ENCODE peak calls at places on chromosomes 6 and 20, in ten cellular contexts. One of them, this sample, is unnamed.

GRCh38 chr6:139881728-139882211 is 507.3 kb upstream of the CITED2 start:
- DNase-seq in Panc1: peak
- DNase-seq in stomach: no peak
- DNase-seq in breast epithelium: no peak
- DNase-seq in suprapubic skin: no peak
- DNase-seq in K562: peak
- DNase-seq in prostate gland: peak
- DNase-seq in HCT116: peak
- DNase-seq in transverse colon: peak
- DNase-seq in GM23338: peak
- DNase-seq in this sample: no peak

GRCh38 chr20:57663681-57664451 is 43.6 kb upstream of the ZBP1 start:
- DNase-seq in Panc1: no peak
- DNase-seq in transverse colon: peak
- DNase-seq in stomach: no peak
- DNase-seq in K562: no peak
- DNase-seq in GM23338: no peak
- DNase-seq in prostate gland: no peak
- DNase-seq in HCT116: no peak
- DNase-seq in suprapubic skin: peak
- DNase-seq in breast epithelium: no peak
- DNase-seq in this sample: peak

GRCh38 chr6:130314271-130314670 is 51.5 kb upstream of the TMEM200A start:
- DNase-seq in Panc1: no peak
- DNase-seq in suprapubic skin: no peak
- DNase-seq in transverse colon: no peak
- DNase-seq in HCT116: no peak
- DNase-seq in prostate gland: no peak
- DNase-seq in breast epithelium: no peak
- DNase-seq in GM23338: no peak
- DNase-seq in stomach: no peak
- DNase-seq in K562: no peak
- DNase-seq in this sample: no peak

GRCh38 chr6:106141441-106142237 is 55.5 kb downstream of the PRDM1 start:
- DNase-seq in K562: no peak
- DNase-seq in Panc1: no peak
- DNase-seq in prostate gland: no peak
- DNase-seq in breast epithelium: no peak
- DNase-seq in suprapubic skin: no peak
- DNase-seq in stomach: no peak
- DNase-seq in HCT116: no peak
- DNase-seq in GM23338: no peak
- DNase-seq in transverse colon: peak
- DNase-seq in this sample: no peak

GRCh38 chr6:156182356-156182755 is 594.8 kb upstream of the ARID1B start:
- DNase-seq in HCT116: no peak
- DNase-seq in transverse colon: no peak
- DNase-seq in Panc1: no peak
- DNase-seq in K562: no peak
- DNase-seq in suprapubic skin: no peak
- DNase-seq in prostate gland: no peak
- DNase-seq in GM23338: no peak
- DNase-seq in stomach: no peak
- DNase-seq in breast epithelium: no peak
- DNase-seq in this sample: no peak

GRCh38 chr6:17283074-17283473 is 1.9 kb downstream of the RBM24 start:
- DNase-seq in breast epithelium: no peak
- DNase-seq in Panc1: no peak
- DNase-seq in GM23338: no peak
- DNase-seq in K562: no peak
- DNase-seq in prostate gland: no peak
- DNase-seq in HCT116: no peak
- DNase-seq in stomach: no peak
- DNase-seq in transverse colon: no peak
- DNase-seq in suprapubic skin: no peak
- DNase-seq in this sample: no peak

GRCh38 chr20:1632228-1632577 is 12.4 kb upstream of the SIRPB1 start:
- DNase-seq in K562: no peak
- DNase-seq in suprapubic skin: no peak
- DNase-seq in prostate gland: no peak
- DNase-seq in breast epithelium: no peak
- DNase-seq in GM23338: no peak
- DNase-seq in HCT116: no peak
- DNase-seq in stomach: no peak
- DNase-seq in Panc1: no peak
- DNase-seq in transverse colon: no peak
- DNase-seq in this sample: no peak

GRCh38 chr20:20096421-20096820 is 44.1 kb downstream of the CFAP61 start:
- DNase-seq in HCT116: no peak
- DNase-seq in stomach: no peak
- DNase-seq in suprapubic skin: peak
- DNase-seq in Panc1: no peak
- DNase-seq in transverse colon: no peak
- DNase-seq in K562: no peak
- DNase-seq in GM23338: no peak
- DNase-seq in breast epithelium: no peak
- DNase-seq in prostate gland: no peak
- DNase-seq in this sample: no peak

GRCh38 chr6:42239736-42240375 is 22.2 kb upstream of the MRPS10 start:
- DNase-seq in transverse colon: no peak
- DNase-seq in prostate gland: no peak
- DNase-seq in Panc1: no peak
- DNase-seq in stomach: no peak
- DNase-seq in GM23338: no peak
- DNase-seq in suprapubic skin: no peak
- DNase-seq in K562: no peak
- DNase-seq in breast epithelium: no peak
- DNase-seq in HCT116: no peak
- DNase-seq in this sample: no peak

GRCh38 chr6:37173573-37174195 is 3.7 kb downstream of the PIM1 start:
- DNase-seq in stomach: no peak
- DNase-seq in prostate gland: no peak
- DNase-seq in GM23338: no peak
- DNase-seq in Panc1: no peak
- DNase-seq in HCT116: no peak
- DNase-seq in transverse colon: no peak
- DNase-seq in suprapubic skin: no peak
- DNase-seq in breast epithelium: no peak
- DNase-seq in K562: no peak
- DNase-seq in this sample: no peak

GRCh38 chr6:131383421-131384411 is 189.3 kb upstream of the ARG1 start:
- DNase-seq in suprapubic skin: no peak
- DNase-seq in GM23338: no peak
- DNase-seq in Panc1: no peak
- DNase-seq in HCT116: no peak
- DNase-seq in stomach: no peak
- DNase-seq in transverse colon: no peak
- DNase-seq in breast epithelium: no peak
- DNase-seq in K562: no peak
- DNase-seq in prostate gland: no peak
- DNase-seq in this sample: no peak
- TF ChIP-seq POLR2AphosphoS5 in suprapubic skin: no peak
- TF ChIP-seq POLR2AphosphoS5 in GM23338: no peak
- TF ChIP-seq POLR2AphosphoS5 in Panc1: no peak
- TF ChIP-seq POLR2AphosphoS5 in HCT116: no peak
- TF ChIP-seq POLR2AphosphoS5 in stomach: no peak
- TF ChIP-seq POLR2AphosphoS5 in transverse colon: no peak
- TF ChIP-seq POLR2AphosphoS5 in breast epithelium: no peak
- TF ChIP-seq POLR2AphosphoS5 in K562: no peak
- TF ChIP-seq POLR2AphosphoS5 in prostate gland: no peak
- TF ChIP-seq POLR2AphosphoS5 in this sample: no peak

GRCh38 chr6:168709440-168709839 is 268.5 kb downstream of the SMOC2 start:
- DNase-seq in HCT116: no peak
- DNase-seq in transverse colon: no peak
- DNase-seq in stomach: no peak
- DNase-seq in prostate gland: no peak
- DNase-seq in breast epithelium: no peak
- DNase-seq in K562: no peak
- DNase-seq in suprapubic skin: no peak
- DNase-seq in Panc1: no peak
- DNase-seq in GM23338: no peak
- DNase-seq in this sample: no peak

GRCh38 chr6:168713013-168713412 is 272.0 kb downstream of the SMOC2 start:
- DNase-seq in Panc1: no peak
- DNase-seq in suprapubic skin: no peak
- DNase-seq in stomach: no peak
- DNase-seq in GM23338: peak
- DNase-seq in transverse colon: no peak
- DNase-seq in breast epithelium: no peak
- DNase-seq in K562: no peak
- DNase-seq in HCT116: no peak
- DNase-seq in prostate gland: no peak
- DNase-seq in this sample: no peak

GRCh38 chr6:168711666-168712300 is 270.8 kb downstream of the SMOC2 start:
- DNase-seq in HCT116: no peak
- DNase-seq in suprapubic skin: no peak
- DNase-seq in GM23338: no peak
- DNase-seq in prostate gland: no peak
- DNase-seq in transverse colon: no peak
- DNase-seq in breast epithelium: no peak
- DNase-seq in K562: no peak
- DNase-seq in Panc1: no peak
- DNase-seq in stomach: no peak
- DNase-seq in this sample: no peak

GRCh38 chr6:168709991-168710390 is 269.0 kb downstream of the SMOC2 start:
- DNase-seq in breast epithelium: no peak
- DNase-seq in K562: no peak
- DNase-seq in GM23338: no peak
- DNase-seq in suprapubic skin: no peak
- DNase-seq in prostate gland: no peak
- DNase-seq in transverse colon: no peak
- DNase-seq in Panc1: no peak
- DNase-seq in stomach: no peak
- DNase-seq in HCT116: no peak
- DNase-seq in this sample: no peak

GRCh38 chr6:168711049-168711640 is 270.2 kb downstream of the SMOC2 start:
- DNase-seq in K562: peak
- DNase-seq in Panc1: no peak
- DNase-seq in suprapubic skin: no peak
- DNase-seq in transverse colon: no peak
- DNase-seq in breast epithelium: no peak
- DNase-seq in stomach: no peak
- DNase-seq in prostate gland: no peak
- DNase-seq in HCT116: no peak
- DNase-seq in GM23338: peak
- DNase-seq in this sample: no peak
- TF ChIP-seq CTCF in K562: peak
- TF ChIP-seq CTCF in Panc1: peak
- TF ChIP-seq CTCF in suprapubic skin: no peak
- TF ChIP-seq CTCF in transverse colon: peak
- TF ChIP-seq CTCF in breast epithelium: peak
- TF ChIP-seq CTCF in stomach: no peak
- TF ChIP-seq CTCF in prostate gland: peak
- TF ChIP-seq CTCF in HCT116: peak
- TF ChIP-seq CTCF in GM23338: peak
- TF ChIP-seq CTCF in this sample: peak

GRCh38 chr6:31713465-31713864 is 1.7 kb upstream of the LY6G6D start:
- DNase-seq in breast epithelium: no peak
- DNase-seq in transverse colon: no peak
- DNase-seq in K562: no peak
- DNase-seq in stomach: no peak
- DNase-seq in prostate gland: no peak
- DNase-seq in Panc1: no peak
- DNase-seq in HCT116: no peak
- DNase-seq in suprapubic skin: no peak
- DNase-seq in GM23338: no peak
- DNase-seq in this sample: no peak

GRCh38 chr6:31713991-31714684 is 1.0 kb upstream of the LY6G6D start:
- DNase-seq in transverse colon: peak
- DNase-seq in breast epithelium: no peak
- DNase-seq in K562: no peak
- DNase-seq in HCT116: no peak
- DNase-seq in stomach: no peak
- DNase-seq in prostate gland: no peak
- DNase-seq in Panc1: no peak
- DNase-seq in GM23338: peak
- DNase-seq in suprapubic skin: no peak
- DNase-seq in this sample: no peak

GRCh38 chr6:31712296-31712695 is 2.9 kb upstream of the LY6G6D start:
- DNase-seq in GM23338: no peak
- DNase-seq in K562: no peak
- DNase-seq in prostate gland: no peak
- DNase-seq in suprapubic skin: no peak
- DNase-seq in stomach: no peak
- DNase-seq in Panc1: no peak
- DNase-seq in HCT116: no peak
- DNase-seq in transverse colon: peak
- DNase-seq in breast epithelium: peak
- DNase-seq in this sample: no peak

GRCh38 chr6:31710490-31711219 is 4.0 kb downstream of the LY6G6F start:
- DNase-seq in prostate gland: no peak
- DNase-seq in Panc1: no peak
- DNase-seq in breast epithelium: no peak
- DNase-seq in HCT116: no peak
- DNase-seq in K562: no peak
- DNase-seq in suprapubic skin: no peak
- DNase-seq in transverse colon: no peak
- DNase-seq in stomach: no peak
- DNase-seq in GM23338: no peak
- DNase-seq in this sample: no peak

GRCh38 chr6:31711233-31711632 is 3.9 kb upstream of the LY6G6D start:
- DNase-seq in HCT116: no peak
- DNase-seq in breast epithelium: no peak
- DNase-seq in Panc1: no peak
- DNase-seq in K562: peak
- DNase-seq in GM23338: no peak
- DNase-seq in suprapubic skin: no peak
- DNase-seq in prostate gland: no peak
- DNase-seq in transverse colon: peak
- DNase-seq in stomach: no peak
- DNase-seq in this sample: no peak
- TF ChIP-seq POLR2AphosphoS5 in HCT116: no peak
- TF ChIP-seq POLR2AphosphoS5 in breast epithelium: no peak
- TF ChIP-seq POLR2AphosphoS5 in Panc1: no peak
- TF ChIP-seq POLR2AphosphoS5 in K562: no peak
- TF ChIP-seq POLR2AphosphoS5 in GM23338: no peak
- TF ChIP-seq POLR2AphosphoS5 in suprapubic skin: no peak
- TF ChIP-seq POLR2AphosphoS5 in prostate gland: no peak
- TF ChIP-seq POLR2AphosphoS5 in transverse colon: no peak
- TF ChIP-seq POLR2AphosphoS5 in stomach: no peak
- TF ChIP-seq POLR2AphosphoS5 in this sample: peak

DNA sequence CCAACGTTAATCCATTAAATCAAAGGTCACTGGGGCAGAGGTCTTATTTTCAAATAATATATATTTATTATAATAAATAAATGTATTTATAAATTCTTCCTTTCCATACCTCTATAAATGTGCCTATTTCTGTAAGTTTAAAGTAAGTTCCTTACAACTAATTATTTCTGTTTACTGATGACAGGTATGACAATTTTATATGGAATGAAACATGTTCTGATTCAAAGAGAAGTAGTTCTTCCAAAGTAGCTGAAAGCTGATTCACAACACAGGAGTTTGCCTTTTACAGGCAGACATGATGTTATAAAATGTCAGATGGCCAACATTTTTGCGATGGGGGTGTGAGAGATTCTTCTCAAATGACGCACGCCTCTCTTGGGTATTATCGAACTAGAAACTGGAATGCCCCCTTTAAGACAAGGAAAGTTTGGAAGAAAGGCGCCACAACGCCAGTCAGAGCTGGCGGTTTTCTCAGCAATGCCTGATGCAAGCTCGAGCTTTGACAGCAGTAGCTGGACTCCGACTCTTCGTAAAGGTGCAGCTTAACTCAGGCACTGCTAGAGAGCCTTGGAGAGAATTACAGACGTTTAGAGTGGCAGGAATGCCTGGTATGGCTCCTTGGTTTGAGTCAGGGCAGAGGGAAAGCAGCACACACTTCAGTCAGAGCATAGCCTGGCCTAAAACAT is 92.1 kb downstream of the FOXC1 start:
- DNase-seq in breast epithelium: no peak
- DNase-seq in transverse colon: no peak
- DNase-seq in Panc1: no peak
- DNase-seq in K562: no peak
- DNase-seq in suprapubic skin: no peak
- DNase-seq in stomach: no peak
- DNase-seq in GM23338: peak
- DNase-seq in prostate gland: no peak
- DNase-seq in HCT116: no peak
- DNase-seq in this sample: no peak
- TF ChIP-seq CTCF in breast epithelium: no peak
- TF ChIP-seq CTCF in transverse colon: no peak
- TF ChIP-seq CTCF in Panc1: no peak
- TF ChIP-seq CTCF in K562: no peak
- TF ChIP-seq CTCF in suprapubic skin: no peak
- TF ChIP-seq CTCF in stomach: no peak
- TF ChIP-seq CTCF in GM23338: no peak
- TF ChIP-seq CTCF in prostate gland: no peak
- TF ChIP-seq CTCF in HCT116: no peak
- TF ChIP-seq CTCF in this sample: no peak